ENCODE peak calls at places on chromosomes 6 and 20, in eight cellular contexts. B, S, C, M, I, Y, Z and N are unnamed samples. For H3K27me3, the result is how much of the 10 kb centered on the place peaks cover.

GRCh38 chr6:147621280-147621679 is 112.8 kb downstream of the SAMD5 start:
- DNase-seq in M (peak), S (peak), Z (no peak), C (peak), I (no peak), Y (no peak), B (no peak), N (no peak)

GRCh38 chr20:21090738-21091120 is 15.4 kb downstream of the LINC00237 start:
- DNase-seq in M (no peak), I (no peak), Z (no peak), Y (no peak), B (no peak), C (no peak), S (no peak), N (no peak)

GRCh38 chr6:81023007-81023582 is 729.4 kb downstream of the TENT5A start:
- DNase-seq in M (no peak), S (no peak), C (no peak), I (no peak), Z (no peak), B (no peak), Y (no peak), N (no peak)

GRCh38 chr6:155782320-155782730 is 326.7 kb upstream of the NOX3 start:
- DNase-seq in M (peak), I (no peak), Z (no peak), Y (peak), C (peak), B (no peak), S (no peak), N (no peak)

GRCh38 chr6:149012040-149012545 is 265.3 kb downstream of the UST start:
- DNase-seq in Z (no peak), S (no peak), B (no peak), Y (peak), M (peak), I (no peak), C (peak), N (no peak)

GRCh38 chr20:49411221-49411925 is 71.1 kb downstream of the KCNB1 start:
- DNase-seq in S (no peak), B (no peak), Z (no peak), C (no peak), I (no peak), M (no peak), Y (no peak), N (no peak)

GRCh38 chr6:83051386-83052172 is 14.1 kb downstream of the UBE3D start:
- DNase-seq in Y (no peak), M (no peak), C (no peak), I (no peak), S (no peak), B (no peak), Z (no peak), N (no peak)

GRCh38 chr6:85015396-85015990 is 251.1 kb upstream of the TBX18 start:
- DNase-seq in C (peak), Y (peak), B (no peak), I (no peak), Z (peak), S (peak), M (peak), N (no peak)

GRCh38 chr6:134822920-134823430 is 126.9 kb downstream of the ALDH8A1 start:
- DNase-seq in M (peak), S (no peak), B (no peak), Z (peak), Y (peak), C (peak), I (no peak), N (no peak)

GRCh38 chr20:46828471-46828870 is 66.2 kb upstream of the EYA2 start:
- DNase-seq in Z (no peak), Y (peak), B (no peak), S (no peak), C (no peak), I (no peak), M (peak), N (no peak)

GRCh38 chr6:30378290-30378937 is 33.5 kb downstream of the RPP21 start:
- DNase-seq in M (peak), Z (no peak), B (no peak), I (no peak), S (no peak), C (no peak), Y (peak), N (no peak)

GRCh38 chr6:37205189-37205996 is 35.4 kb downstream of the PIM1 start:
- DNase-seq in M (no peak), Z (no peak), Y (no peak), C (no peak), S (no peak), I (no peak), B (no peak), N (no peak)

DNA sequence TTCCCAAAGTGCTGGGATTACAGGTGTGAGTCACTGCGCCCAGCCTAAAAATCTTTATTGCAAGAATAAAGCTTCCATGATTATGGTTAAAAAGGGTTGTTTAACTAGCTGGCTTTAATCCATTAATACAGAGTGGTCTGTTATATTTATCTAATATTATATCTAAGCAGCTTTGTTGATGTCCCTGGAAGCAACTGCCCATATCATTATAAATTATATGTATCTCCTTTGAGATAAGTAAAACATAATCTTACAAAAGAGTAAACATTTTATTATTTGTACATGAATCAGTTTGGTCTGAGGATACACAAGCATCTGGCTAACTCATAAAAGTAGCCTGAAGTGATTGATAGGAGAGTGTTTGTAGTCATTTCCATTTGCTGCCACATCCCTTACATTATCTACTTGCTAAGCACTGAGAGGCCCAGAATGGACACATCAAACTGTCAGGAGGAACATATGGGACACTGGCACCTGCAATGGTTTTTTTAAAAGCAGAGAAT is 46.9 kb downstream of the TRAF3IP2 start:
- DNase-seq in I (no peak), B (no peak), Y (no peak), S (no peak), Z (no peak), C (no peak), M (no peak), N (no peak)
- H3K4me3 ChIP-seq in I (no peak), B (no peak), Y (no peak), S (no peak), Z (no peak), C (no peak), M (no peak), N (no peak)

DNA sequence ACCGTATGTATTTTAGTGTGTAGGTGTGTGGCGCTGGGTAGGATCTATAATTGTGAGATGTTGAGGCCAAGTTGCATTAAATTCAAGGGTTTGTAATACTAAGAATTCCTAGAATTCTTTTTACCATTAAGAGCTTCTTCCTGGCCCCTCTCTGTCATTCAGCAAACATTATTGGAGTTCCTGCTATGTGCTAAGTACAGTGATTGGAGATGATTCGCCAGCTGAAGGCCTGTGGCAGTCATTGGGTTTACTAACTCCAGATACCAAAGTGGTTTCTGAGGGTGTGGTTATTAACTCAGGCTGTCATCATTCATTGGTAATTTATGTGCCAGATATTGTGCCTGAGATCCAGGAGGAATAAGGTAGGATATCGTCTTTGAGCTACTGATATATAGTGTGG is 167.1 kb downstream of the LAMA2 start:
- DNase-seq in Z (no peak), I (no peak), S (no peak), M (peak), Y (peak), C (no peak), B (no peak), N (no peak)
- H3K27ac ChIP-seq in Z (no peak), I (no peak), S (no peak), M (no peak), Y (no peak), C (no peak), B (no peak), N (no peak)

DNA sequence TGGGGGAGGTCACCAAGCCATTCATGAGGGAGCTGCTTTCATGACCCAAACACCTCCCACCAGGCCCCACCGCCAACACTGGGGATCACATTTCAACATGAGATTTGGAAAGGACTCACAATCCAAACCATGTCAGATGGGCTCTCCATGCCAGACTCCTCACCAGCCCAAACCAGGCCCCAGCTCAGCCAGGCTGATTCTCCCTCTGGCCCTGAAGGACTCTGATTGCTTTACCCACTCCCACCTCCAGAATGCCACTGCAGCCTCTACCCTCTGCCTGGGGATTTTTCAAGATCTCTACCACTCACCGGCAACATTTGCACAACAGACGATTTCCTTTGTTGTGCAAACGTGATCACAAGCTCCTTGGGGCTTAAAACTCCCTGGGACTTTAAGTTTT is 146.8 kb downstream of the CDH26 start:
- DNase-seq in Y (no peak), I (no peak), C (no peak), M (no peak), S (no peak), B (no peak), Z (no peak), N (no peak)
- H3K27me3 ChIP-seq in Y (under half), I (under half), C (under half), M (under half), S (under half), B (under half), Z (under half), N (under half)

GRCh38 chr6:31615748-31616147 is 714 bp downstream of the AIF1 start:
- DNase-seq in Y (no peak), I (no peak), Z (no peak), B (no peak), M (no peak), S (no peak), C (no peak), N (peak)
- H3K4me3 ChIP-seq in Y (no peak), I (peak), Z (peak), B (peak), M (no peak), S (peak), C (no peak), N (peak)

DNA sequence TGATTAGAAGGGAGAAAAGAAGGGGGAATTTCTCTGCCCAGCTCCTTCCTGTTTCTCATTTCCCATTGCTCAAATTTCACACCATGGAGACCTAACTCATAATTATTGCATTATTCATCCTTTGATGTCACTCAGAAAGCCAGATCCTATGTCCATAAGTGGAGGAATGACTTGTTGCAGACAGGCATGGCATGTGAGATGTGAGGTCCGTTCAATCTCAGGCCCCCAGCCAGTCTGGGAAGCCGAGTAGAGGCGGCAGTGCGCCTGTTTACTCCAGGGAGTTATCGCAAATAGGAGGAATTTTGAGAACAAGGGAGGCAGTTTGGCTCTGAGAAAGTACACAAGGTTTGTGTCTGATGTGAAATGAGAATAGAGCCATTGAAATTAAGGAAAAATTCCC is 26.9 kb upstream of the MOCS1 start:
- DNase-seq in C (no peak), I (no peak), M (peak), Z (no peak), S (no peak), Y (peak), B (peak), N (no peak)
- H3K27ac ChIP-seq in C (no peak), I (peak), M (no peak), Z (peak), S (peak), Y (no peak), B (no peak), N (no peak)

DNA sequence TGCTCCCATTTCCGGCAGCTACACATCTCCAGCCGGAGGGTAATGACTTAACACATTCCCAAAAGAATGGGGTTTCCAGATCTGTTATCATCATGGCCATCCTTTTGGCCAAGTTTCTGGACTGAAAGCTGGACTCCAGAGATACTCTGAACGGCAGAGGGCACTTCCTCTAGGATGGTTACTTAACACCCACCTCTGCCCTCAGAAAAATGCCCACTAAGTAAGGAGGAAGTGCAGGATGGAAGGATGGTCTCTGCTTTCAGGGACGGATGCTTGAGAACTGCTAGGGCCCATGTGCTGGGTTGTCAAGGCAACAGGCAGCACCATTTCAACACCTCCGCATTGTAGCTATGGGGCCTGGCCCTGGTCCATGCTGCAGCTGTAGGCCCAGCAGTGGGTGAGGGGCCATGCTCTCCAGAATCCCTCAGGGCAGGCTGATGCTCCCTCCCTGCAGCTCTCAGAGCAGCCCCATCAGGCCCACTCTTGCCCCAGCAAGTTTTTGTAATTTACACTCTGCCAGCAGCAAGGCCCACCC is 16.5 kb upstream of the TGM3 start:
- DNase-seq in C (no peak), S (no peak), M (no peak), B (no peak), I (no peak), Y (peak), Z (no peak), N (no peak)
- H3K27me3 ChIP-seq in C (under half), S (under half), M (under half), B (under half), I (under half), Y (under half), Z (under half), N (under half)

GRCh38 chr20:24470782-24471582 is 1.6 kb downstream of the SYNDIG1 start:
- DNase-seq in Z (peak), S (no peak), Y (peak), B (no peak), M (no peak), I (peak), C (no peak), N (no peak)

GRCh38 chr20:24472426-24472825 is 3.0 kb downstream of the SYNDIG1 start:
- DNase-seq in M (no peak), S (no peak), B (no peak), Y (no peak), C (no peak), I (no peak), Z (no peak), N (no peak)

GRCh38 chr20:24469116-24470030 is at the start of gene SYNDIG1:
- DNase-seq in Y (peak), Z (no peak), S (peak), M (no peak), B (no peak), I (peak), C (no peak), N (no peak)

GRCh38 chr20:24468401-24469115 is 871 bp upstream of the SYNDIG1 start:
- DNase-seq in B (no peak), M (no peak), Y (no peak), C (no peak), S (no peak), Z (no peak), I (no peak), N (no peak)

GRCh38 chr20:24470031-24470781 is 777 bp downstream of the SYNDIG1 start:
- DNase-seq in Y (peak), B (no peak), S (no peak), Z (no peak), C (no peak), M (peak), I (peak), N (no peak)
- H3K4me3 ChIP-seq in Y (peak), B (peak), S (peak), Z (peak), C (no peak), M (peak), I (peak), N (peak)